ENCODE peak calls at places on chromosomes 11 and 22, in seven cellular contexts. V is mucosa of descending colon, K is breast epithelium, A is cardiac muscle cell, N is Peyer's patch, W is mesenchymal stem cell, M is psoas muscle. H is an unnamed sample.

GRCh38 chr11:102831709-102832492 is 11.5 kb downstream of the MMP3 start:
- DNase-seq in V (no peak), K (no peak), A (no peak), N (peak; percentile 48), W (no peak), M (no peak), H (no peak)

GRCh38 chr11:72521672-72522071 is 87.3 kb upstream of the CLPB start:
- DNase-seq in V (no peak), K (no peak), A (no peak), N (no peak), W (no peak), M (no peak), H (no peak)

GRCh38 chr11:109037856-109038780 is 373.2 kb downstream of the DDX10 start:
- DNase-seq in V (no peak), K (no peak), A (no peak), N (no peak), W (no peak), M (no peak), H (peak; percentile 91)

GRCh38 chr22:49334976-49335375 is 492.7 kb downstream of the BRD1 start:
- DNase-seq in V (no peak), K (peak; percentile 25), A (no peak), N (no peak), W (no peak), M (peak; percentile 34), H (no peak)

GRCh38 chr11:125123194-125123946 is 11.9 kb upstream of the TMEM218 start:
- DNase-seq in V (no peak), K (no peak), A (no peak), N (no peak), W (no peak), M (no peak), H (no peak)

GRCh38 chr11:93849751-93850584 is 450 bp downstream of the VSTM5 start:
- DNase-seq in V (peak; percentile 83), K (no peak), A (peak; percentile 38), N (peak; percentile 74), W (peak; percentile 7), M (peak; percentile 51), H (peak; percentile 24)

GRCh38 chr11:93053864-93054263 is 84.4 kb downstream of the MTNR1B start:
- DNase-seq in V (no peak), K (no peak), A (no peak), N (no peak), W (no peak), M (no peak), H (no peak)

GRCh38 chr22:30187094-30187493 is 59.5 kb downstream of the LIF start:
- DNase-seq in V (no peak), K (no peak), A (no peak), N (no peak), W (no peak), M (no peak), H (no peak)

GRCh38 chr11:35549787-35550186 is 24.4 kb upstream of the PAMR1 start:
- DNase-seq in V (no peak), K (no peak), A (peak; percentile 93), N (no peak), W (peak; percentile 98), M (no peak), H (peak; percentile 99)

GRCh38 chr11:35485656-35486318 is 39.6 kb downstream of the PAMR1 start:
- DNase-seq in V (peak; percentile 77), K (peak; percentile 72), A (peak; percentile 92), N (peak; percentile 87), W (peak; percentile 80), M (peak; percentile 76), H (peak; percentile 50)

GRCh38 chr11:65606876-65607613 is 7.0 kb downstream of the MAP3K11 start:
- DNase-seq in V (peak; percentile 89), K (peak; percentile 85), A (peak; percentile 99), N (peak; percentile 88), W (peak; percentile 97), M (peak; percentile 97), H (peak; percentile 94)

GRCh38 chr22:28594784-28595324 is 84.8 kb downstream of the TTC28 start:
- DNase-seq in V (no peak), K (no peak), A (peak; percentile 73), N (no peak), W (peak; percentile 68), M (no peak), H (peak; percentile 48)

GRCh38 chr11:126336065-126336464 is 19.4 kb upstream of the ST3GAL4 start:
- DNase-seq in V (no peak), K (no peak), A (no peak), N (no peak), W (no peak), M (no peak), H (no peak)

DNA sequence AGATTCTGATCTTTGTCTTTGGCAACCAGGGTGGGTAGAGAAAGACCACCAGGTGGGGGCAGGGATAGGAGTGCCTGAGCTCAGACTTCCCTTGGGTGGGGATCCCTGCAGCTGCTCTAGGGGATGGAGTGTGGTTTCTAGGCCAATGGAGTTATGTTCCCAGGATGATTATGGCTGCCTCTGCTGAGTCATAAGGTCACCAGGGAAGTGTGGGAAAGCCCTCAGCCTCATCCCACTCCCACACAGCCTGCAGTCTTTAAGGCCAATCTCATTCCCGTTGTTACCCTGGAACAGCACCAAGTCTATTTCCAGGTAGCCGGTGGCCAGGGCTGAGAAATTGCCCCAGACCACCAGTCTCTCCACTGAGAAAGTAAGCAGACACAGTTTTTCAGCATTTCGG is 2269.3 kb upstream of the RAG2 start:
- DNase-seq in V (no peak), K (no peak), A (no peak), N (no peak), W (no peak), M (no peak), H (no peak)
- H3K9me3 ChIP-seq in V (peaks cover 13% of the 10 kb centered on the region), K (no peaks in the 10 kb centered on the region), A (no peaks in the 10 kb centered on the region), N (no peaks in the 10 kb centered on the region), W (peaks cover 23% of the 10 kb centered on the region), M (no peaks in the 10 kb centered on the region), H (no peaks in the 10 kb centered on the region)

GRCh38 chr22:20395181-20395896 is 1.4 kb downstream of the ZNF74 start:
- DNase-seq in V (no peak), K (no peak), A (no peak), N (no peak), W (no peak), M (no peak), H (no peak)
- H3K9me3 ChIP-seq in V (no peaks in the 10 kb centered on the region), K (no peaks in the 10 kb centered on the region), A (no peaks in the 10 kb centered on the region), N (no peaks in the 10 kb centered on the region), W (no peaks in the 10 kb centered on the region), M (no peaks in the 10 kb centered on the region), H (no peaks in the 10 kb centered on the region)

GRCh38 chr22:47205562-47205961 is 443.1 kb downstream of the TBC1D22A start:
- DNase-seq in V (no peak), K (no peak), A (no peak), N (no peak), W (no peak), M (peak; percentile 32), H (no peak)

GRCh38 chr22:47203554-47203991 is 441.1 kb downstream of the TBC1D22A start:
- DNase-seq in V (no peak), K (no peak), A (no peak), N (no peak), W (no peak), M (peak; percentile 41), H (no peak)

GRCh38 chr22:47204002-47204979 is 441.8 kb downstream of the TBC1D22A start:
- DNase-seq in V (no peak), K (peak; percentile 48), A (no peak), N (no peak), W (no peak), M (peak; percentile 41), H (no peak)

GRCh38 chr22:47206185-47206584 is 443.7 kb downstream of the TBC1D22A start:
- DNase-seq in V (no peak), K (no peak), A (no peak), N (no peak), W (no peak), M (no peak), H (no peak)

GRCh38 chr22:47205081-47205491 is 442.6 kb downstream of the TBC1D22A start:
- DNase-seq in V (no peak), K (no peak), A (no peak), N (no peak), W (no peak), M (peak; percentile 47), H (no peak)
- H3K9me3 ChIP-seq in V (no peaks in the 10 kb centered on the region), K (no peaks in the 10 kb centered on the region), A (no peaks in the 10 kb centered on the region), N (no peaks in the 10 kb centered on the region), W (peaks cover 6% of the 10 kb centered on the region), M (no peaks in the 10 kb centered on the region), H (no peaks in the 10 kb centered on the region)

GRCh38 chr11:70581991-70582885 is 183.9 kb downstream of the CTTN start:
- DNase-seq in V (peak; percentile 5), K (no peak), A (no peak), N (no peak), W (no peak), M (peak; percentile 37), H (no peak)
- H3K9me3 ChIP-seq in V (no peaks in the 10 kb centered on the region), K (no peaks in the 10 kb centered on the region), A (no peaks in the 10 kb centered on the region), N (no peaks in the 10 kb centered on the region), W (no peaks in the 10 kb centered on the region), M (no peaks in the 10 kb centered on the region), H (no peaks in the 10 kb centered on the region)

GRCh38 chr11:50074161-50074560 is 41.5 kb downstream of the OR4C45 start:
- DNase-seq in V (no peak), K (no peak), A (no peak), N (no peak), W (no peak), M (no peak), H (no peak)

GRCh38 chr11:50075856-50076255 is 43.2 kb downstream of the OR4C45 start:
- DNase-seq in V (no peak), K (no peak), A (no peak), N (no peak), W (no peak), M (no peak), H (no peak)

GRCh38 chr11:50072226-50073112 is 39.8 kb downstream of the OR4C45 start:
- DNase-seq in V (no peak), K (no peak), A (no peak), N (no peak), W (no peak), M (no peak), H (no peak)

GRCh38 chr11:50071584-50072225 is 39.0 kb downstream of the OR4C45 start:
- DNase-seq in V (no peak), K (no peak), A (no peak), N (no peak), W (no peak), M (no peak), H (no peak)

GRCh38 chr11:50073113-50074105 is 40.7 kb downstream of the OR4C45 start:
- DNase-seq in V (no peak), K (no peak), A (no peak), N (no peak), W (no peak), M (no peak), H (no peak)
- H3K9me3 ChIP-seq in V (peaks cover 70% of the 10 kb centered on the region), K (peaks cover 51% of the 10 kb centered on the region), A (no peaks in the 10 kb centered on the region), N (no peaks in the 10 kb centered on the region), W (no peaks in the 10 kb centered on the region), M (no peaks in the 10 kb centered on the region), H (peaks cover 5% of the 10 kb centered on the region)

H was measured in astrocyte.